ENCODE peak calls at places on chromosome 1, in ten cellular contexts. One of them, this sample, is unnamed.

GRCh38 chr1:163596541-163597258 is 274.9 kb downstream of the NUF2 start:
- DNase-seq in kidney glomerular epithelial cell: no peak
- DNase-seq in CD4-positive, CD25-positive, alpha-beta regulatory T cell: no peak
- DNase-seq in GM20000: no peak
- DNase-seq in nephron progenitor cell: no peak
- DNase-seq in NCI-H2081: no peak
- DNase-seq in M059J: no peak
- DNase-seq in endothelial cell: no peak
- DNase-seq in HCT116: no peak
- DNase-seq in HFF-Myc: no peak
- DNase-seq in this sample: peak; percentile 69

GRCh38 chr1:119885903-119886783 is 10.2 kb downstream of the ADAM30 start:
- DNase-seq in kidney glomerular epithelial cell: no peak
- DNase-seq in CD4-positive, CD25-positive, alpha-beta regulatory T cell: peak; percentile 18
- DNase-seq in GM20000: peak; percentile 67
- DNase-seq in nephron progenitor cell: peak; percentile 47
- DNase-seq in NCI-H2081: peak; percentile 21
- DNase-seq in M059J: peak; percentile 44
- DNase-seq in endothelial cell: peak; percentile 73
- DNase-seq in HCT116: peak; percentile 37
- DNase-seq in HFF-Myc: no peak
- DNase-seq in this sample: no peak

GRCh38 chr1:18134324-18135046 is 26.9 kb downstream of the IGSF21 start:
- DNase-seq in kidney glomerular epithelial cell: no peak
- DNase-seq in CD4-positive, CD25-positive, alpha-beta regulatory T cell: no peak
- DNase-seq in GM20000: no peak
- DNase-seq in nephron progenitor cell: no peak
- DNase-seq in NCI-H2081: no peak
- DNase-seq in M059J: no peak
- DNase-seq in endothelial cell: no peak
- DNase-seq in HCT116: no peak
- DNase-seq in HFF-Myc: no peak
- DNase-seq in this sample: no peak

GRCh38 chr1:20727746-20728316 is 4.7 kb downstream of the SH2D5 start:
- DNase-seq in kidney glomerular epithelial cell: no peak
- DNase-seq in CD4-positive, CD25-positive, alpha-beta regulatory T cell: no peak
- DNase-seq in GM20000: peak; percentile 31
- DNase-seq in nephron progenitor cell: no peak
- DNase-seq in NCI-H2081: no peak
- DNase-seq in M059J: no peak
- DNase-seq in endothelial cell: no peak
- DNase-seq in HCT116: no peak
- DNase-seq in HFF-Myc: no peak
- DNase-seq in this sample: no peak

GRCh38 chr1:164477336-164477735 is 81.6 kb upstream of the PBX1 start:
- DNase-seq in kidney glomerular epithelial cell: no peak
- DNase-seq in CD4-positive, CD25-positive, alpha-beta regulatory T cell: no peak
- DNase-seq in GM20000: no peak
- DNase-seq in nephron progenitor cell: no peak
- DNase-seq in NCI-H2081: no peak
- DNase-seq in M059J: no peak
- DNase-seq in endothelial cell: no peak
- DNase-seq in HCT116: no peak
- DNase-seq in HFF-Myc: no peak
- DNase-seq in this sample: no peak

GRCh38 chr1:180953791-180954721 is 41.4 kb downstream of the KIAA1614 start:
- DNase-seq in kidney glomerular epithelial cell: no peak
- DNase-seq in CD4-positive, CD25-positive, alpha-beta regulatory T cell: peak; percentile 69
- DNase-seq in GM20000: peak; percentile 85
- DNase-seq in nephron progenitor cell: no peak
- DNase-seq in NCI-H2081: no peak
- DNase-seq in M059J: peak; percentile 27
- DNase-seq in endothelial cell: no peak
- DNase-seq in HCT116: no peak
- DNase-seq in HFF-Myc: peak; percentile 19
- DNase-seq in this sample: peak; percentile 85

GRCh38 chr1:59926381-59927243 is at the start of gene CYP2J2:
- DNase-seq in kidney glomerular epithelial cell: peak; percentile 17
- DNase-seq in CD4-positive, CD25-positive, alpha-beta regulatory T cell: no peak
- DNase-seq in GM20000: no peak
- DNase-seq in nephron progenitor cell: peak; percentile 80
- DNase-seq in NCI-H2081: peak; percentile 51
- DNase-seq in M059J: peak; percentile 46
- DNase-seq in endothelial cell: peak; percentile 53
- DNase-seq in HCT116: peak; percentile 10
- DNase-seq in HFF-Myc: no peak
- DNase-seq in this sample: peak; percentile 36

GRCh38 chr1:38034871-38035270 is 11.7 kb downstream of the POU3F1 start:
- DNase-seq in kidney glomerular epithelial cell: no peak
- DNase-seq in CD4-positive, CD25-positive, alpha-beta regulatory T cell: no peak
- DNase-seq in GM20000: no peak
- DNase-seq in nephron progenitor cell: no peak
- DNase-seq in NCI-H2081: no peak
- DNase-seq in M059J: no peak
- DNase-seq in endothelial cell: no peak
- DNase-seq in HCT116: no peak
- DNase-seq in HFF-Myc: no peak
- DNase-seq in this sample: no peak

GRCh38 chr1:211326528-211327340 is at the start of gene TRAF5:
- DNase-seq in kidney glomerular epithelial cell: no peak
- DNase-seq in CD4-positive, CD25-positive, alpha-beta regulatory T cell: peak; percentile 41
- DNase-seq in GM20000: peak; percentile 84
- DNase-seq in nephron progenitor cell: peak; percentile 79
- DNase-seq in NCI-H2081: peak; percentile 43
- DNase-seq in M059J: peak; percentile 32
- DNase-seq in endothelial cell: peak; percentile 60
- DNase-seq in HCT116: no peak
- DNase-seq in HFF-Myc: no peak
- DNase-seq in this sample: peak; percentile 20

GRCh38 chr1:171904778-171905449 is 63.6 kb downstream of the DNM3 start:
- DNase-seq in kidney glomerular epithelial cell: no peak
- DNase-seq in CD4-positive, CD25-positive, alpha-beta regulatory T cell: no peak
- DNase-seq in GM20000: no peak
- DNase-seq in nephron progenitor cell: no peak
- DNase-seq in NCI-H2081: no peak
- DNase-seq in M059J: no peak
- DNase-seq in endothelial cell: no peak
- DNase-seq in HCT116: no peak
- DNase-seq in HFF-Myc: no peak
- DNase-seq in this sample: no peak

GRCh38 chr1:84253891-84254290 is 47.6 kb upstream of the SAMD13 start:
- DNase-seq in kidney glomerular epithelial cell: peak; percentile 82
- DNase-seq in CD4-positive, CD25-positive, alpha-beta regulatory T cell: no peak
- DNase-seq in GM20000: no peak
- DNase-seq in nephron progenitor cell: no peak
- DNase-seq in NCI-H2081: no peak
- DNase-seq in M059J: peak; percentile 98
- DNase-seq in endothelial cell: no peak
- DNase-seq in HCT116: peak; percentile 98
- DNase-seq in HFF-Myc: peak; percentile 16
- DNase-seq in this sample: no peak

GRCh38 chr1:81582467-81582986 is 218.2 kb upstream of the ADGRL2 start:
- DNase-seq in kidney glomerular epithelial cell: peak; percentile 79
- DNase-seq in CD4-positive, CD25-positive, alpha-beta regulatory T cell: no peak
- DNase-seq in GM20000: no peak
- DNase-seq in nephron progenitor cell: no peak
- DNase-seq in NCI-H2081: no peak
- DNase-seq in M059J: no peak
- DNase-seq in endothelial cell: no peak
- DNase-seq in HCT116: no peak
- DNase-seq in HFF-Myc: no peak
- DNase-seq in this sample: no peak

GRCh38 chr1:28507646-28508434 is 2.0 kb downstream of the RCC1 start:
- DNase-seq in kidney glomerular epithelial cell: no peak
- DNase-seq in CD4-positive, CD25-positive, alpha-beta regulatory T cell: no peak
- DNase-seq in GM20000: no peak
- DNase-seq in nephron progenitor cell: no peak
- DNase-seq in NCI-H2081: no peak
- DNase-seq in M059J: no peak
- DNase-seq in endothelial cell: no peak
- DNase-seq in HCT116: no peak
- DNase-seq in HFF-Myc: no peak
- DNase-seq in this sample: no peak

GRCh38 chr1:201481761-201482493 is 12.9 kb upstream of the PHLDA3 start:
- DNase-seq in kidney glomerular epithelial cell: peak; percentile 45
- DNase-seq in CD4-positive, CD25-positive, alpha-beta regulatory T cell: peak; percentile 81
- DNase-seq in GM20000: peak; percentile 88
- DNase-seq in nephron progenitor cell: peak; percentile 90
- DNase-seq in NCI-H2081: peak; percentile 89
- DNase-seq in M059J: peak; percentile 79
- DNase-seq in endothelial cell: peak; percentile 92
- DNase-seq in HCT116: peak; percentile 76
- DNase-seq in HFF-Myc: peak; percentile 45
- DNase-seq in this sample: peak; percentile 56

GRCh38 chr1:201329801-201330200 is 46.5 kb downstream of the PKP1 start:
- DNase-seq in kidney glomerular epithelial cell: no peak
- DNase-seq in CD4-positive, CD25-positive, alpha-beta regulatory T cell: no peak
- DNase-seq in GM20000: no peak
- DNase-seq in nephron progenitor cell: no peak
- DNase-seq in NCI-H2081: no peak
- DNase-seq in M059J: no peak
- DNase-seq in endothelial cell: no peak
- DNase-seq in HCT116: no peak
- DNase-seq in HFF-Myc: no peak
- DNase-seq in this sample: no peak

GRCh38 chr1:2575801-2576663 is 10.5 kb upstream of the PRXL2B start:
- DNase-seq in kidney glomerular epithelial cell: no peak
- DNase-seq in CD4-positive, CD25-positive, alpha-beta regulatory T cell: no peak
- DNase-seq in GM20000: no peak
- DNase-seq in nephron progenitor cell: no peak
- DNase-seq in NCI-H2081: no peak
- DNase-seq in M059J: no peak
- DNase-seq in endothelial cell: no peak
- DNase-seq in HCT116: no peak
- DNase-seq in HFF-Myc: no peak
- DNase-seq in this sample: no peak

GRCh38 chr1:61851849-61852692 is 109.8 kb downstream of the PATJ start:
- DNase-seq in kidney glomerular epithelial cell: peak; percentile 43
- DNase-seq in CD4-positive, CD25-positive, alpha-beta regulatory T cell: peak; percentile 54
- DNase-seq in GM20000: peak; percentile 45
- DNase-seq in nephron progenitor cell: no peak
- DNase-seq in NCI-H2081: peak; percentile 42
- DNase-seq in M059J: peak; percentile 72
- DNase-seq in endothelial cell: peak; percentile 19
- DNase-seq in HCT116: peak; percentile 56
- DNase-seq in HFF-Myc: peak; percentile 56
- DNase-seq in this sample: peak; percentile 29

GRCh38 chr1:223331929-223332328 is 32.0 kb downstream of the SUSD4 start:
- DNase-seq in kidney glomerular epithelial cell: peak; percentile 71
- DNase-seq in CD4-positive, CD25-positive, alpha-beta regulatory T cell: no peak
- DNase-seq in GM20000: no peak
- DNase-seq in nephron progenitor cell: no peak
- DNase-seq in NCI-H2081: no peak
- DNase-seq in M059J: peak; percentile 80
- DNase-seq in endothelial cell: no peak
- DNase-seq in HCT116: peak; percentile 2
- DNase-seq in HFF-Myc: no peak
- DNase-seq in this sample: no peak

GRCh38 chr1:42684139-42684538 is 1.9 kb downstream of the YBX1 start:
- DNase-seq in kidney glomerular epithelial cell: no peak
- DNase-seq in CD4-positive, CD25-positive, alpha-beta regulatory T cell: no peak
- DNase-seq in GM20000: no peak
- DNase-seq in nephron progenitor cell: no peak
- DNase-seq in NCI-H2081: no peak
- DNase-seq in M059J: no peak
- DNase-seq in endothelial cell: no peak
- DNase-seq in HCT116: no peak
- DNase-seq in HFF-Myc: no peak
- DNase-seq in this sample: no peak

GRCh38 chr1:101022294-101022693 is 3.3 kb downstream of the DPH5 start:
- DNase-seq in kidney glomerular epithelial cell: no peak
- DNase-seq in CD4-positive, CD25-positive, alpha-beta regulatory T cell: no peak
- DNase-seq in GM20000: no peak
- DNase-seq in nephron progenitor cell: no peak
- DNase-seq in NCI-H2081: no peak
- DNase-seq in M059J: peak; percentile 23
- DNase-seq in endothelial cell: no peak
- DNase-seq in HCT116: no peak
- DNase-seq in HFF-Myc: no peak
- DNase-seq in this sample: no peak

GRCh38 chr1:75616436-75617433 is 5.8 kb upstream of the SLC44A5 start:
- DNase-seq in kidney glomerular epithelial cell: peak; percentile 49
- DNase-seq in CD4-positive, CD25-positive, alpha-beta regulatory T cell: no peak
- DNase-seq in GM20000: no peak
- DNase-seq in nephron progenitor cell: peak; percentile 62
- DNase-seq in NCI-H2081: no peak
- DNase-seq in M059J: peak; percentile 18
- DNase-seq in endothelial cell: peak; percentile 35
- DNase-seq in HCT116: no peak
- DNase-seq in HFF-Myc: peak; percentile 5
- DNase-seq in this sample: no peak

GRCh38 chr1:168146160-168146539 is 9.4 kb upstream of the GPR161 start:
- DNase-seq in kidney glomerular epithelial cell: no peak
- DNase-seq in CD4-positive, CD25-positive, alpha-beta regulatory T cell: no peak
- DNase-seq in GM20000: no peak
- DNase-seq in nephron progenitor cell: no peak
- DNase-seq in NCI-H2081: no peak
- DNase-seq in M059J: no peak
- DNase-seq in endothelial cell: no peak
- DNase-seq in HCT116: no peak
- DNase-seq in HFF-Myc: no peak
- DNase-seq in this sample: no peak

GRCh38 chr1:101029184-101029583 is 3.6 kb upstream of the DPH5 start:
- DNase-seq in kidney glomerular epithelial cell: no peak
- DNase-seq in CD4-positive, CD25-positive, alpha-beta regulatory T cell: no peak
- DNase-seq in GM20000: no peak
- DNase-seq in nephron progenitor cell: no peak
- DNase-seq in NCI-H2081: no peak
- DNase-seq in M059J: no peak
- DNase-seq in endothelial cell: no peak
- DNase-seq in HCT116: no peak
- DNase-seq in HFF-Myc: no peak
- DNase-seq in this sample: no peak

GRCh38 chr1:203557958-203558760 is 64.2 kb downstream of the OPTC start:
- DNase-seq in kidney glomerular epithelial cell: peak; percentile 85
- DNase-seq in CD4-positive, CD25-positive, alpha-beta regulatory T cell: no peak
- DNase-seq in GM20000: no peak
- DNase-seq in nephron progenitor cell: no peak
- DNase-seq in NCI-H2081: no peak
- DNase-seq in M059J: peak; percentile 100
- DNase-seq in endothelial cell: no peak
- DNase-seq in HCT116: no peak
- DNase-seq in HFF-Myc: peak; percentile 84
- DNase-seq in this sample: peak; percentile 18

GRCh38 chr1:47995306-47996050 is 1.7 kb downstream of the TRABD2B start:
- DNase-seq in kidney glomerular epithelial cell: no peak
- DNase-seq in CD4-positive, CD25-positive, alpha-beta regulatory T cell: no peak
- DNase-seq in GM20000: peak; percentile 19
- DNase-seq in nephron progenitor cell: no peak
- DNase-seq in NCI-H2081: no peak
- DNase-seq in M059J: no peak
- DNase-seq in endothelial cell: no peak
- DNase-seq in HCT116: no peak
- DNase-seq in HFF-Myc: no peak
- DNase-seq in this sample: no peak

GRCh38 chr1:43419627-43420425 is 30.1 kb downstream of the SZT2 start:
- DNase-seq in kidney glomerular epithelial cell: no peak
- DNase-seq in CD4-positive, CD25-positive, alpha-beta regulatory T cell: no peak
- DNase-seq in GM20000: no peak
- DNase-seq in nephron progenitor cell: no peak
- DNase-seq in NCI-H2081: no peak
- DNase-seq in M059J: no peak
- DNase-seq in endothelial cell: no peak
- DNase-seq in HCT116: no peak
- DNase-seq in HFF-Myc: no peak
- DNase-seq in this sample: no peak

GRCh38 chr1:244968431-244968830 is 104.1 kb upstream of the HNRNPU start:
- DNase-seq in kidney glomerular epithelial cell: no peak
- DNase-seq in CD4-positive, CD25-positive, alpha-beta regulatory T cell: no peak
- DNase-seq in GM20000: no peak
- DNase-seq in nephron progenitor cell: peak; percentile 6
- DNase-seq in NCI-H2081: no peak
- DNase-seq in M059J: no peak
- DNase-seq in endothelial cell: peak; percentile 43
- DNase-seq in HCT116: no peak
- DNase-seq in HFF-Myc: no peak
- DNase-seq in this sample: no peak

GRCh38 chr1:209323743-209324142 is 259.8 kb upstream of the CAMK1G start:
- DNase-seq in kidney glomerular epithelial cell: no peak
- DNase-seq in CD4-positive, CD25-positive, alpha-beta regulatory T cell: no peak
- DNase-seq in GM20000: no peak
- DNase-seq in nephron progenitor cell: no peak
- DNase-seq in NCI-H2081: no peak
- DNase-seq in M059J: peak; percentile 34
- DNase-seq in endothelial cell: no peak
- DNase-seq in HCT116: no peak
- DNase-seq in HFF-Myc: no peak
- DNase-seq in this sample: no peak